ENCODE peak calls at places on chromosomes 2 and 18, in six cellular contexts. V, A, H, U, O and P are unnamed samples.
A peak's percentile ranks its signal among the peaks of the same experiment; 100 is the strongest.

GRCh38 chr2:112623913-112624777 is 21.6 kb upstream of the SLC20A1 start:
- DNase-seq in A (no peak), U (no peak), O (no peak), H (peak; percentile 93), V (no peak), P (no peak)

GRCh38 chr2:3670941-3671340 is 12.9 kb downstream of the ALLC start:
- DNase-seq in H (no peak), V (no peak), U (no peak), A (no peak), O (no peak), P (no peak)

GRCh38 chr2:191359186-191359585 is 114.0 kb downstream of the MYO1B start:
- DNase-seq in U (no peak), O (no peak), V (no peak), A (no peak), H (no peak), P (no peak)

GRCh38 chr2:237345891-237346640 is 67.9 kb downstream of the COL6A3 start:
- DNase-seq in V (no peak), U (no peak), H (peak; percentile 29), A (no peak), O (no peak), P (no peak)

GRCh38 chr18:46601338-46601908 is 55.6 kb downstream of the LOXHD1 start:
- DNase-seq in U (no peak), H (no peak), A (no peak), V (no peak), O (no peak), P (no peak)

GRCh38 chr2:218129756-218130155 is 3.9 kb downstream of the CXCR2 start:
- DNase-seq in O (no peak), A (no peak), H (peak; percentile 5), U (no peak), V (no peak), P (no peak)

GRCh38 chr2:127217470-127218325 is 2.4 kb downstream of the CYP27C1 start:
- DNase-seq in H (peak; percentile 80), V (no peak), U (no peak), A (peak; percentile 68), O (no peak), P (no peak)

GRCh38 chr2:42369551-42370229 is 8.7 kb upstream of the COX7A2L start:
- DNase-seq in A (peak; percentile 55), H (no peak), U (no peak), V (no peak), O (no peak), P (no peak)

GRCh38 chr2:529425-529824 is 147.8 kb downstream of the TMEM18 start:
- DNase-seq in V (no peak), H (no peak), O (peak; percentile 13), U (peak; percentile 34), A (no peak), P (no peak)

GRCh38 chr2:162677476-162677875 is 161.1 kb downstream of the KCNH7 start:
- DNase-seq in A (no peak), H (peak; percentile 36), V (no peak), U (no peak), O (no peak), P (no peak)

GRCh38 chr2:69358914-69359313 is 28.1 kb downstream of the GFPT1 start:
- DNase-seq in U (no peak), A (no peak), V (no peak), O (no peak), H (no peak), P (no peak)

GRCh38 chr2:57372237-57372962 is 674.2 kb upstream of the VRK2 start:
- DNase-seq in A (no peak), V (no peak), U (no peak), O (no peak), H (peak; percentile 38), P (no peak)

GRCh38 chr2:239881031-239881471 is 144.1 kb downstream of the NDUFA10 start:
- DNase-seq in V (no peak), H (no peak), A (no peak), U (no peak), O (no peak), P (peak; percentile 15)